ENCODE peak calls at places on chromosomes 12 and 14, in six cellular contexts. One of them, this sample, is unnamed.

GRCh38 chr14:97349946-97350345 is 552.8 kb downstream of the VRK1 start:
- DNase-seq in K562: no peak
- DNase-seq in A549: no peak
- DNase-seq in transverse colon: no peak
- DNase-seq in H1: no peak
- DNase-seq in suprapubic skin: no peak
- DNase-seq in this sample: no peak

GRCh38 chr14:44912041-44912869 is 49.5 kb downstream of the KLHL28 start:
- DNase-seq in K562: no peak
- DNase-seq in A549: no peak
- DNase-seq in transverse colon: no peak
- DNase-seq in H1: no peak
- DNase-seq in suprapubic skin: no peak
- DNase-seq in this sample: peak

GRCh38 chr14:97380539-97380941 is 583.4 kb downstream of the VRK1 start:
- DNase-seq in K562: no peak
- DNase-seq in A549: no peak
- DNase-seq in transverse colon: no peak
- DNase-seq in H1: no peak
- DNase-seq in suprapubic skin: no peak
- DNase-seq in this sample: no peak

GRCh38 chr12:116075251-116075650 is 202.2 kb downstream of the MED13L start:
- DNase-seq in K562: no peak
- DNase-seq in A549: no peak
- DNase-seq in transverse colon: no peak
- DNase-seq in H1: no peak
- DNase-seq in suprapubic skin: no peak
- DNase-seq in this sample: no peak

GRCh38 chr12:69473229-69473628 is 3.0 kb downstream of the FRS2 start:
- DNase-seq in K562: no peak
- DNase-seq in A549: no peak
- DNase-seq in transverse colon: no peak
- DNase-seq in H1: no peak
- DNase-seq in suprapubic skin: no peak
- DNase-seq in this sample: no peak

GRCh38 chr12:21992823-21993222 is 51.6 kb upstream of the ABCC9 start:
- DNase-seq in K562: peak
- DNase-seq in A549: no peak
- DNase-seq in transverse colon: peak
- DNase-seq in H1: no peak
- DNase-seq in suprapubic skin: no peak
- DNase-seq in this sample: no peak

GRCh38 chr14:21042918-21043317 is 756 bp downstream of the RNASE7 start:
- DNase-seq in K562: no peak
- DNase-seq in A549: no peak
- DNase-seq in transverse colon: no peak
- DNase-seq in H1: no peak
- DNase-seq in suprapubic skin: no peak
- DNase-seq in this sample: no peak

GRCh38 chr12:58554522-58555157 is 365.7 kb downstream of the LRIG3 start:
- DNase-seq in K562: no peak
- DNase-seq in A549: no peak
- DNase-seq in transverse colon: no peak
- DNase-seq in H1: no peak
- DNase-seq in suprapubic skin: no peak
- DNase-seq in this sample: no peak

GRCh38 chr12:3304436-3305135 is 186.4 kb upstream of the PRMT8 start:
- DNase-seq in K562: no peak
- DNase-seq in A549: no peak
- DNase-seq in transverse colon: no peak
- DNase-seq in H1: no peak
- DNase-seq in suprapubic skin: no peak
- DNase-seq in this sample: no peak

GRCh38 chr12:117155278-117156060 is 34.8 kb downstream of the FBXO21 start:
- DNase-seq in K562: peak
- DNase-seq in A549: peak
- DNase-seq in transverse colon: peak
- DNase-seq in H1: peak
- DNase-seq in suprapubic skin: peak
- DNase-seq in this sample: peak

GRCh38 chr12:50564240-50564947 is 59.6 kb downstream of the DIP2B start:
- DNase-seq in K562: no peak
- DNase-seq in A549: no peak
- DNase-seq in transverse colon: no peak
- DNase-seq in H1: no peak
- DNase-seq in suprapubic skin: no peak
- DNase-seq in this sample: no peak

GRCh38 chr12:12883369-12884001 is 7.9 kb upstream of the GPRC5A start:
- DNase-seq in K562: peak
- DNase-seq in A549: peak
- DNase-seq in transverse colon: no peak
- DNase-seq in H1: no peak
- DNase-seq in suprapubic skin: no peak
- DNase-seq in this sample: no peak

GRCh38 chr14:99191663-99192621 is 80.1 kb downstream of the BCL11B start:
- DNase-seq in K562: no peak
- DNase-seq in A549: no peak
- DNase-seq in transverse colon: peak
- DNase-seq in H1: no peak
- DNase-seq in suprapubic skin: no peak
- DNase-seq in this sample: peak

DNA sequence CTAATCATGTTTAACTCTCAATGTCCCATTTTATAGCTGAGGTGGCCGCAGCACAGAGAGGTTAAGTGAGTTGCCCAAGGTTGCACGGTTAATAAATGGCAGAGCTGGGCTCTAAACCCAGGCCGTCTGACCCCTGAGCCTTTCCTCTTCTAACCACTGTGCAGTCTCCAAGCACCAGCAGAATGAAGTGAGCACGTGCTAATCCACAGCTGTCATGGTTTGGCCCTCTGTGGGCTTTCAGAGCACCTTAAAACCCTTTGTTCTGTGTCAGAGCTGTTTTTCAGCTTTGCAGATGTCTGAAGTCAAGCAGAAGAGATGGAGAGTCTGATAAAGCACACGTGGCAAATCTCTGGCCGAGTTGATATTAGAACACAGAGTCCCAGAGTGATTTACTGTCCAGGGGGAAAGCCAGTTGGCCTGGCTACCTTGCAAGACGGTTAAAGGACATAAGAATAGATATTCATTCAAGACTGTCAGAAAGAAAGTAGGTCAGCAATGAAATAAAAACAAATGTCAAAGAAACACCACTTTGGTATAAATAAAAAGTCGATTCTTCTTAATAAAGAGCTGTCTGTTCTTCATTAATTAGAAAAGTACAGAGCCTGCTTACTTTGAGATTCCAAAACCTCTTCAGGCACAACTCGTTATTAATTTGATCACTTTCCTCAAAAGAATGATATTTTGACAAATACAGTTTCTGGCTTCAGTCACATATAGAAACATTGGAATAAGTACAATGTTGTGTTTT is 107.3 kb downstream of the CRADD start:
- DNase-seq in K562: peak
- DNase-seq in A549: no peak
- DNase-seq in transverse colon: peak
- DNase-seq in H1: no peak
- DNase-seq in suprapubic skin: no peak
- DNase-seq in this sample: peak
- TF ChIP-seq EP300 in K562: peak
- TF ChIP-seq EP300 in A549: no peak
- TF ChIP-seq EP300 in transverse colon: peak
- TF ChIP-seq EP300 in H1: no peak
- TF ChIP-seq EP300 in suprapubic skin: no peak
- TF ChIP-seq EP300 in this sample: no peak

GRCh38 chr14:49999826-50000214 is 106.9 kb downstream of the ARF6 start:
- DNase-seq in K562: no peak
- DNase-seq in A549: no peak
- DNase-seq in transverse colon: no peak
- DNase-seq in H1: no peak
- DNase-seq in suprapubic skin: no peak
- DNase-seq in this sample: no peak

GRCh38 chr14:50001999-50002925 is 109.4 kb downstream of the ARF6 start:
- DNase-seq in K562: peak
- DNase-seq in A549: no peak
- DNase-seq in transverse colon: peak
- DNase-seq in H1: no peak
- DNase-seq in suprapubic skin: no peak
- DNase-seq in this sample: no peak

GRCh38 chr14:50002926-50003212 is 110.0 kb downstream of the ARF6 start:
- DNase-seq in K562: no peak
- DNase-seq in A549: no peak
- DNase-seq in transverse colon: no peak
- DNase-seq in H1: no peak
- DNase-seq in suprapubic skin: no peak
- DNase-seq in this sample: no peak

GRCh38 chr14:50000215-50001145 is 107.6 kb downstream of the ARF6 start:
- DNase-seq in K562: peak
- DNase-seq in A549: no peak
- DNase-seq in transverse colon: peak
- DNase-seq in H1: no peak
- DNase-seq in suprapubic skin: peak
- DNase-seq in this sample: peak

GRCh38 chr14:50001146-50001998 is 108.5 kb downstream of the ARF6 start:
- DNase-seq in K562: peak
- DNase-seq in A549: peak
- DNase-seq in transverse colon: peak
- DNase-seq in H1: no peak
- DNase-seq in suprapubic skin: no peak
- DNase-seq in this sample: no peak
- TF ChIP-seq POLR2A in K562: peak
- TF ChIP-seq POLR2A in A549: no peak
- TF ChIP-seq POLR2A in transverse colon: peak
- TF ChIP-seq POLR2A in H1: no peak
- TF ChIP-seq POLR2A in suprapubic skin: no peak
- TF ChIP-seq POLR2A in this sample: no peak

GRCh38 chr14:76923422-76924362 is 97.5 kb downstream of the LRRC74A start:
- DNase-seq in K562: no peak
- DNase-seq in A549: no peak
- DNase-seq in transverse colon: no peak
- DNase-seq in H1: no peak
- DNase-seq in suprapubic skin: no peak
- DNase-seq in this sample: no peak

GRCh38 chr14:76924363-76925151 is 98.3 kb downstream of the LRRC74A start:
- DNase-seq in K562: no peak
- DNase-seq in A549: no peak
- DNase-seq in transverse colon: no peak
- DNase-seq in H1: peak
- DNase-seq in suprapubic skin: no peak
- DNase-seq in this sample: no peak

GRCh38 chr14:76928301-76928700 is 100.2 kb downstream of the IRF2BPL start:
- DNase-seq in K562: no peak
- DNase-seq in A549: no peak
- DNase-seq in transverse colon: no peak
- DNase-seq in H1: no peak
- DNase-seq in suprapubic skin: no peak
- DNase-seq in this sample: peak

GRCh38 chr14:76929927-76930326 is 98.6 kb downstream of the IRF2BPL start:
- DNase-seq in K562: peak
- DNase-seq in A549: no peak
- DNase-seq in transverse colon: peak
- DNase-seq in H1: no peak
- DNase-seq in suprapubic skin: no peak
- DNase-seq in this sample: no peak

GRCh38 chr14:76926521-76927251 is 100.5 kb downstream of the LRRC74A start:
- DNase-seq in K562: no peak
- DNase-seq in A549: no peak
- DNase-seq in transverse colon: no peak
- DNase-seq in H1: no peak
- DNase-seq in suprapubic skin: no peak
- DNase-seq in this sample: peak
- H3K4me3 ChIP-seq in K562: no peak
- H3K4me3 ChIP-seq in A549: no peak
- H3K4me3 ChIP-seq in transverse colon: no peak
- H3K4me3 ChIP-seq in H1: no peak
- H3K4me3 ChIP-seq in suprapubic skin: no peak
- H3K4me3 ChIP-seq in this sample: no peak

DNA sequence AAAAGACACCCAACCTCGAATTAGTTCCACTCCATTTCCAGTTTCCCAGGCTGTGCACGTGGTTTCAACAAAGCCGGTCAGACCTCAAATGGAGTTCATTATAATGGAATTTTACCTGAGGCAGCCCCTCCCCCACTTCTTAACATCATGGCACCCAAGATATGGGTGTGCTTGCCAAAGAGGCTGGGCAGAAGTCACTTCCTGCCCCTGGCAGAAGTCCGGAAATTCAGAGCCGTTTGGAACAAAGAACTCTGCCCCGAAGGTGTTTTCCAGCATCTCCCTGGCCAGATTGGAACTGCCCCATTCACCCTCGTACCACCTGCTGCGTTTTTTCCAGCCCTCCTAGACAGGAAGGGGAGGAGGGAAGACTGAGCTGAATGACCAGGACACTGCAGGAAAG is 8.2 kb downstream of the VDR start:
- DNase-seq in K562: no peak
- DNase-seq in A549: peak
- DNase-seq in transverse colon: peak
- DNase-seq in H1: no peak
- DNase-seq in suprapubic skin: no peak
- DNase-seq in this sample: no peak
- TF ChIP-seq EP300 in K562: no peak
- TF ChIP-seq EP300 in A549: no peak
- TF ChIP-seq EP300 in transverse colon: no peak
- TF ChIP-seq EP300 in H1: no peak
- TF ChIP-seq EP300 in suprapubic skin: no peak
- TF ChIP-seq EP300 in this sample: no peak

GRCh38 chr12:130881046-130881445 is 9.2 kb downstream of the RAN start:
- DNase-seq in K562: no peak
- DNase-seq in A549: no peak
- DNase-seq in transverse colon: no peak
- DNase-seq in H1: no peak
- DNase-seq in suprapubic skin: no peak
- DNase-seq in this sample: no peak

GRCh38 chr12:130880411-130880885 is 8.6 kb downstream of the RAN start:
- DNase-seq in K562: peak
- DNase-seq in A549: no peak
- DNase-seq in transverse colon: no peak
- DNase-seq in H1: no peak
- DNase-seq in suprapubic skin: no peak
- DNase-seq in this sample: no peak

GRCh38 chr12:130878193-130879185 is 6.6 kb downstream of the RAN start:
- DNase-seq in K562: peak
- DNase-seq in A549: no peak
- DNase-seq in transverse colon: no peak
- DNase-seq in H1: no peak
- DNase-seq in suprapubic skin: no peak
- DNase-seq in this sample: no peak

GRCh38 chr12:130879781-130880389 is 8.0 kb downstream of the RAN start:
- DNase-seq in K562: no peak
- DNase-seq in A549: peak
- DNase-seq in transverse colon: no peak
- DNase-seq in H1: no peak
- DNase-seq in suprapubic skin: no peak
- DNase-seq in this sample: no peak

GRCh38 chr12:130879212-130879686 is 7.4 kb downstream of the RAN start:
- DNase-seq in K562: peak
- DNase-seq in A549: no peak
- DNase-seq in transverse colon: peak
- DNase-seq in H1: no peak
- DNase-seq in suprapubic skin: no peak
- DNase-seq in this sample: no peak
- TF ChIP-seq POLR2A in K562: peak
- TF ChIP-seq POLR2A in A549: no peak
- TF ChIP-seq POLR2A in transverse colon: no peak
- TF ChIP-seq POLR2A in H1: peak
- TF ChIP-seq POLR2A in suprapubic skin: no peak
- TF ChIP-seq POLR2A in this sample: no peak

This sample was measured in ovary.